ENCODE peak calls at places on chromosome 1, in five cellular contexts. V is iris pigment epithelial cell, N is T47D, O is aorta, H is body of pancreas. K is an unnamed sample.

GRCh38 chr1:205593967-205594366 is 37.8 kb downstream of the ELK4 start:
- DNase-seq in V (no peak), N (no peak), O (peak), H (no peak), K (no peak)

GRCh38 chr1:3777647-3778589 is 5.4 kb downstream of the SMIM1 start:
- DNase-seq in V (no peak), N (no peak), O (no peak), H (no peak), K (no peak)

GRCh38 chr1:54312874-54313316 is 93.3 kb downstream of the SSBP3 start:
- DNase-seq in V (peak), N (no peak), O (no peak), H (no peak), K (peak)

GRCh38 chr1:183651621-183652020 is 1.5 kb downstream of the APOBEC4 start:
- DNase-seq in V (no peak), N (no peak), O (no peak), H (no peak), K (peak)

GRCh38 chr1:62335656-62336055 is 16.4 kb upstream of the KANK4 start:
- DNase-seq in V (no peak), N (no peak), O (no peak), H (no peak), K (no peak)

GRCh38 chr1:180229483-180230415 is at the start of gene LHX4:
- DNase-seq in V (no peak), N (peak), O (peak), H (no peak), K (peak)

GRCh38 chr1:78334114-78334513 is 156.7 kb upstream of the PTGFR start:
- DNase-seq in V (no peak), N (no peak), O (no peak), H (no peak), K (no peak)

GRCh38 chr1:41726899-41727748 is 191.6 kb downstream of the HIVEP3 start:
- DNase-seq in V (no peak), N (no peak), O (no peak), H (no peak), K (no peak)

GRCh38 chr1:204567067-204567466 is 50.9 kb downstream of the MDM4 start:
- DNase-seq in V (no peak), N (no peak), O (no peak), H (no peak), K (no peak)

GRCh38 chr1:20682571-20683236 is 21.5 kb upstream of the DDOST start:
- DNase-seq in V (no peak), N (no peak), O (no peak), H (no peak), K (no peak)

GRCh38 chr1:178530037-178530402 is 17.1 kb downstream of the TEX35 start:
- DNase-seq in V (peak), N (peak), O (peak), H (no peak), K (peak)

K was measured in fibroblast of pulmonary artery.